ENCODE peak calls at places on chromosomes 1 and 21, in four cellular contexts. N is GM12878, P is K562, O is HepG2. Z is an unnamed sample.
A peak's percentile ranks its signal among the peaks of the same experiment; 100 is the strongest.

GRCh38 chr1:13699936-13700520 is at the start of gene PRDM2:
- DNase-seq in O (no peak), P (peak; percentile 68), N (no peak), Z (peak; percentile 34)

GRCh38 chr1:43285269-43285986 is at the start of gene C1orf210:
- DNase-seq in O (peak; percentile 62), N (no peak), P (peak; percentile 88), Z (peak; percentile 98)

GRCh38 chr1:117127840-117128239 is 6.3 kb upstream of the TRIM45 start:
- DNase-seq in O (no peak), P (no peak), N (no peak), Z (no peak)

GRCh38 chr21:29182674-29183073 is 52.2 kb downstream of the MAP3K7CL start:
- DNase-seq in P (no peak), O (no peak), N (no peak), Z (no peak)

GRCh38 chr1:179082308-179083030 is 599 bp downstream of the TOR3A start:
- DNase-seq in P (peak; percentile 82), O (peak; percentile 46), N (no peak), Z (peak; percentile 42)

GRCh38 chr1:36248250-36248894 is 24.1 kb downstream of the THRAP3 start:
- DNase-seq in O (peak; percentile 95), N (no peak), P (no peak), Z (no peak)

GRCh38 chr1:65493792-65494191 is 73.3 kb downstream of the LEPR start:
- DNase-seq in P (no peak), O (no peak), N (no peak), Z (no peak)

GRCh38 chr1:50266509-50266908 is 156.7 kb downstream of the DMRTA2 start:
- DNase-seq in O (no peak), P (no peak), N (no peak), Z (no peak)

GRCh38 chr21:46538262-46538661 is 66.6 kb downstream of the S100B start:
- DNase-seq in P (no peak), O (no peak), N (no peak), Z (no peak)

GRCh38 chr1:201147396-201148015 is 6.8 kb downstream of the TMEM9 start:
- DNase-seq in O (no peak), N (no peak), P (no peak), Z (no peak)

GRCh38 chr21:37367301-37367757 is 756 bp downstream of the DYRK1A start:
- DNase-seq in O (no peak), N (no peak), P (peak; percentile 55), Z (no peak)
- TF ChIP-seq CBFB in O (no peak), N (no peak), P (no peak), Z (no peak)

GRCh38 chr1:89466307-89466925 is 58.2 kb upstream of the LRRC8B start:
- DNase-seq in P (no peak), O (no peak), N (no peak), Z (no peak)
- TF ChIP-seq CBFB in P (no peak), O (no peak), N (no peak), Z (no peak)

DNA sequence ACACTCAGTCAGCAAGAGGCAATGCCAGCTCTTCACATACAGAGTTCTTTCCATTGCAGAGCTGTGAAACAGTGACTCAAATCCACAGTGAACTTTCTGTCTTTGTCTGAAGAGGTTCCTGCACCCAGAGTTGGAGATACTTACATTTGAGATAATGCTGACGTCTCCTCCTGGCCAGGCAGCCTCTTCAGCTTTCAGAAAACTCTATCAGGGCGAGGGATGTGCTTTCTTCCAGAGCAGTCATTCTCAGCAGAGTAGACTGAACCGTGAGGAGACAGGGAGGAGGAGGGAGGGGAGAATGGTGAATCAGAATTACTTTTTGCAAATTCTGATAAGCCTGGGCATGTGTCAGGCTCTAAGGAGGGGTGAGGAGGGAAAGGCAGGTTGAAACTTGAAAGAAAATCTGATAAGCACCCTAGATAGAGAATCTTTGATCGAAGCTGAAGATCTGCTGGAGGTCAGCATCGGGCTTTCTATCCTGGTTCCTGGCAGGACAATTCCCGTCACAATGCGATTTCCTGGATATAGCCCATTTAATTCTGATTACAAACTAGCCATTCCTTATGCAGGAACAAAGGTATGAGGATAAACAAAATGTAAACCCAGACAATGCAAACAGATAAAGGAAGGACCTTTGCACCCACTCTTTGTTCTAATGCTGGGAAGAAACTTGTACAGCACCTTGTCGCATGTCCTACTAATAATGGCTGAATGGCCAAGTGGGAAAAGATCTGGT is 18.9 kb upstream of the NID1 start:
- DNase-seq in P (no peak), N (no peak), O (no peak), Z (no peak)
- TF ChIP-seq CBFB in P (no peak), N (no peak), O (no peak), Z (no peak)

GRCh38 chr1:181506563-181507353 is 23.4 kb downstream of the CACNA1E start:
- DNase-seq in P (no peak), O (no peak), N (no peak), Z (no peak)
- TF ChIP-seq CBFB in P (no peak), O (no peak), N (no peak), Z (no peak)

GRCh38 chr1:6419803-6420593 is at the start of gene HES2:
- DNase-seq in P (peak; percentile 93), O (no peak), N (no peak), Z (peak; percentile 59)

GRCh38 chr1:6418668-6419396 is 887 bp downstream of the HES2 start:
- DNase-seq in O (no peak), P (no peak), N (no peak), Z (no peak)

GRCh38 chr1:6420594-6421042 is 899 bp upstream of the HES2 start:
- DNase-seq in P (peak; percentile 92), O (no peak), N (no peak), Z (peak; percentile 57)

GRCh38 chr1:6417961-6418667 is 1.6 kb downstream of the HES2 start:
- DNase-seq in O (no peak), P (no peak), N (no peak), Z (no peak)

GRCh38 chr1:6419397-6419802 is 319 bp downstream of the HES2 start:
- DNase-seq in O (no peak), N (no peak), P (no peak), Z (peak; percentile 70)
- TF ChIP-seq CBFB in O (no peak), N (no peak), P (no peak), Z (no peak)

GRCh38 chr1:155064109-155064812 is 721 bp downstream of the EFNA4 start:
- DNase-seq in O (peak; percentile 40), P (no peak), N (no peak), Z (no peak)
- TF ChIP-seq CBFB in O (no peak), P (no peak), N (no peak), Z (no peak)

GRCh38 chr1:89907669-89908293 is 86.9 kb downstream of the LRRC8D start:
- DNase-seq in O (no peak), N (no peak), P (no peak), Z (no peak)

GRCh38 chr1:89908294-89908992 is 86.5 kb upstream of the ZNF326 start:
- DNase-seq in O (no peak), P (no peak), N (no peak), Z (no peak)

GRCh38 chr1:89910268-89910667 is 84.6 kb upstream of the ZNF326 start:
- DNase-seq in O (no peak), N (no peak), P (no peak), Z (no peak)

GRCh38 chr1:89910780-89911179 is 84.1 kb upstream of the ZNF326 start:
- DNase-seq in P (no peak), N (no peak), O (no peak), Z (no peak)

GRCh38 chr1:89908993-89909436 is 85.9 kb upstream of the ZNF326 start:
- DNase-seq in N (no peak), O (no peak), P (no peak), Z (no peak)
- TF ChIP-seq CBFB in N (no peak), O (no peak), P (no peak), Z (no peak)